ENCODE peak calls at places on chromosomes 3 and 15, in nine cellular contexts. A is ascending aorta, Z is IMR-90, G is MM.1S, N is AG04450, S is tibial artery, P is A549, V is transverse colon, Y is cardiac muscle cell. K is an unnamed sample. For H3K9me3, the result is how much of the 10 kb centered on the place peaks cover.

GRCh38 chr3:103644450-103644849 is 1209.6 kb downstream of the ZPLD1 start:
- DNase-seq in A (no peak), Z (no peak), G (peak), N (no peak), S (no peak), P (no peak), V (no peak), Y (no peak), K (no peak)

GRCh38 chr15:35304389-35304788 is 219.3 kb upstream of the NANOGP8 start:
- DNase-seq in A (no peak), Z (no peak), G (no peak), N (no peak), S (no peak), P (no peak), V (no peak), Y (no peak), K (no peak)

GRCh38 chr15:78242128-78242527 is 7.8 kb upstream of the ACSBG1 start:
- DNase-seq in A (no peak), Z (no peak), G (no peak), N (no peak), S (no peak), P (peak), V (peak), Y (peak), K (no peak)

GRCh38 chr3:159814161-159814560 is 174.5 kb upstream of the IL12A start:
- DNase-seq in A (no peak), Z (peak), G (peak), N (no peak), S (no peak), P (no peak), V (peak), Y (no peak), K (no peak)

GRCh38 chr15:66133247-66133646 is 120.3 kb downstream of the MEGF11 start:
- DNase-seq in A (no peak), Z (no peak), G (no peak), N (no peak), S (no peak), P (no peak), V (no peak), Y (no peak), K (no peak)

GRCh38 chr3:58358092-58358491 is 25.4 kb downstream of the PXK start:
- DNase-seq in A (no peak), Z (no peak), G (no peak), N (no peak), S (no peak), P (no peak), V (no peak), Y (no peak), K (no peak)

GRCh38 chr3:53073553-53074365 is 27.9 kb upstream of the SFMBT1 start:
- DNase-seq in A (no peak), Z (no peak), G (no peak), N (no peak), S (no peak), P (no peak), V (no peak), Y (no peak), K (no peak)

GRCh38 chr3:43689766-43690399 is 855 bp upstream of the ABHD5 start:
- DNase-seq in A (no peak), Z (no peak), G (peak), N (no peak), S (peak), P (no peak), V (no peak), Y (no peak), K (no peak)

GRCh38 chr15:96353931-96354730 is 23.6 kb downstream of the NR2F2 start:
- DNase-seq in A (no peak), Z (peak), G (no peak), N (no peak), S (peak), P (no peak), V (no peak), Y (no peak), K (peak)

GRCh38 chr3:141380987-141381386 is 12.7 kb downstream of the ZBTB38 start:
- DNase-seq in A (no peak), Z (no peak), G (peak), N (no peak), S (no peak), P (no peak), V (no peak), Y (no peak), K (no peak)

GRCh38 chr15:31328425-31328998 is 1.9 kb downstream of the KLF13 start:
- DNase-seq in A (no peak), Z (peak), G (peak), N (no peak), S (no peak), P (peak), V (no peak), Y (no peak), K (no peak)

GRCh38 chr15:90221251-90221900 is 12.4 kb downstream of the CIB1 start:
- DNase-seq in A (peak), Z (peak), G (peak), N (peak), S (peak), P (peak), V (peak), Y (peak), K (peak)

GRCh38 chr15:51887887-51888592 is 58.6 kb downstream of the TMOD3 start:
- DNase-seq in A (no peak), Z (no peak), G (no peak), N (no peak), S (no peak), P (peak), V (no peak), Y (no peak), K (no peak)

GRCh38 chr3:6807967-6808588 is 52.8 kb upstream of the GRM7 start:
- DNase-seq in A (no peak), Z (no peak), G (no peak), N (no peak), S (no peak), P (no peak), V (no peak), Y (no peak), K (no peak)

GRCh38 chr3:46549408-46549904 is 16.6 kb downstream of the LRRC2 start:
- DNase-seq in A (no peak), Z (no peak), G (peak), N (no peak), S (no peak), P (no peak), V (no peak), Y (no peak), K (no peak)
- TF ChIP-seq CTCF in A (no peak), Z (no peak), G (no peak), N (no peak), S (no peak), P (no peak), V (no peak), Y (no peak), K (no peak)

DNA sequence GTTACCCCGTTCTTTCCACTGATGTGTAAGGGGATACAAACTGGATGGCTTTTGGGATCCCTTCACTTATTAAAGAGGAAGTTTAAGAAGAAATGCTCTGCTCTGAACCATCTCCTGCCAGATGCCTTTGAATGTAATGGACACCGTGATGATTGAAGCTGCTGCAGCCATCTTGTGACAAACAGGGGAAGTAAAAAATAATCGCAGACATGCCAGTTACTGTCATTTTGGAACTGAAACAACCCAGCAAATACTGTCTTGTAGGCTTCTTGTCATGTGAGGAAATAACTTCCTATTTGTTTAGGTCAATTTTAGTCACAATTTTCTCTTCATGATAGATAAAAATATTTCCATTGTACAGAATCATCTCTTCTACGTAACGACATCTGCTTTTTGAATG is 224.0 kb downstream of the CHL1 start:
- DNase-seq in A (no peak), Z (no peak), G (no peak), N (no peak), S (no peak), P (no peak), V (no peak), Y (no peak), K (no peak)
- H3K9me3 ChIP-seq in A (under half), Z (under half), G (under half), N (under half), S (under half), P (under half), V (under half), Y (under half), K (under half)

GRCh38 chr3:2096196-2096595 is 2.5 kb upstream of the CNTN4 start:
- DNase-seq in A (no peak), Z (no peak), G (no peak), N (no peak), S (no peak), P (no peak), V (no peak), Y (peak), K (no peak)
- H3K4me3 ChIP-seq in A (peak), Z (no peak), G (no peak), N (no peak), S (peak), P (no peak), V (no peak), Y (no peak), K (no peak)

DNA sequence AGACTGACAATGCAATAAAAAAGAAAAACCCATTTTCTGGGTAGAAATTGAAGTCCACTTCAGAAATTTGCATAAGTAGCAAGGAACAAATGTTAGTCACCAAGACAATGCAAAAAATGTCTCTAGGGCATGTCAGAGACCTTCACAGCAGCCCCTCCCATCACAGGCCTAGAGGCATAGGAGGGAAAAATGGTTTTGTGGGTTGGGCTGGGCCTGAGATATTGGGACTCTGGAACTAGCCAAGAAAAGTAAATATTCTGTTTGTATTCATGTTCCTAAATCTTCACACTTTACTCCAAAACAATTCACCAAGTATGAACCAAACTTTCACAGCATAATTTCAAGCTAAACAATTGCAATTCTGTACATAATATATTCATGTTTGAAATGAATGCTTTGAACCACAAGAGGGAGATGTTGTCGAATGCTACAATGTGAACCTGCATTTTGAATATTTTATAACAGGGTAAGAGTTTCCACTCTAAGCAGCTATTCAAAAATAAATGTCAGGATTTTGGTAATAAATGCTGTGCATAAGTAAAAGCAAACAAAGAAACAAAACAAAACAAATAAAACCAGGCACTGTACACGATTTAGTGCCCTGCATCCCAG is 429.2 kb downstream of the OTOL1 start:
- DNase-seq in A (no peak), Z (no peak), G (peak), N (no peak), S (no peak), P (no peak), V (no peak), Y (no peak), K (no peak)
- TF ChIP-seq CTCF in A (no peak), Z (peak), G (peak), N (peak), S (no peak), P (no peak), V (no peak), Y (no peak), K (no peak)

DNA sequence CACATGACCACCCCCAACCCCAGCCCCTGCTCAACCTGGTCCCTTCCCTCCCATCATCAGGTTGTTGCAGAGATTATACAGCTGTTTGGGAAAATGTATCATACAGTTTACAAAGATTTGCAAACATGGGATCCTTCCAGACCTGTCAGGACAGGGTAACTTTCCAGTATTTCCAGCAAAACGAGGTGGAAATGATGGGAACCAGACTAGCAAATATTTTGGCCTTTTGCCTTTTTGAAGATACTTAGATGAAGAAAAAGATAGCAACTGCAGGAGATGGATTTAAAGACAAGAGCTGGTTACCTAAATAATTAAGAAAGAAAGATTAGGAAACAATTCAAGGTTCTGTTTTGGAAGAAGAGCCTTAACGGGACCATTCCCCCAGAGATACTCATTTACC is 80.1 kb downstream of the TNIK start:
- DNase-seq in A (no peak), Z (no peak), G (no peak), N (no peak), S (no peak), P (no peak), V (no peak), Y (no peak), K (no peak)
- H3K9me3 ChIP-seq in A (under half), Z (under half), G (under half), N (under half), S (under half), P (under half), V (under half), Y (under half), K (under half)